ENCODE peak calls at places on chromosomes 11 and 22, in five cellular contexts. H is hepatocyte, R is neural progenitor cell, F is MM.1S, G is HCT116. W is an unnamed sample.

GRCh38 chr22:17117890-17118289 is 3.3 kb downstream of the TMEM121B start:
- DNase-seq in R (no peak), F (no peak), H (no peak), G (no peak), W (peak)

GRCh38 chr11:72864692-72865655 is 50.8 kb downstream of the ATG16L2 start:
- DNase-seq in H (peak), G (no peak), F (no peak), R (no peak), W (no peak)

GRCh38 chr11:57566035-57566504 is 1.4 kb downstream of the UBE2L6 start:
- DNase-seq in R (no peak), G (no peak), F (peak), H (peak), W (peak)

GRCh38 chr22:21642584-21643448 is 714 bp downstream of the SDF2L1 start:
- DNase-seq in R (peak), F (peak), H (peak), G (no peak), W (peak)

GRCh38 chr11:116167706-116168458 is 604.9 kb downstream of the BUD13 start:
- DNase-seq in F (no peak), H (no peak), R (no peak), G (no peak), W (no peak)

GRCh38 chr22:17795661-17796548 is 21.6 kb upstream of the BID start:
- DNase-seq in G (no peak), F (no peak), R (no peak), H (no peak), W (peak)

GRCh38 chr11:17898071-17898470 is 114.8 kb downstream of the SERGEF start:
- DNase-seq in H (no peak), R (no peak), G (no peak), F (no peak), W (no peak)

GRCh38 chr22:45757936-45758335 is 86.3 kb downstream of the ATXN10 start:
- DNase-seq in G (no peak), F (no peak), R (no peak), H (no peak), W (no peak)

GRCh38 chr11:60164550-60165075 is 18.3 kb downstream of the MS4A6A start:
- DNase-seq in R (no peak), H (no peak), F (no peak), G (no peak), W (no peak)

GRCh38 chr11:18713646-18714442 is 12.1 kb downstream of the IGSF22 start:
- DNase-seq in R (no peak), H (no peak), G (no peak), F (no peak), W (no peak)

GRCh38 chr22:31337178-31337577 is 9.0 kb downstream of the PATZ1 start:
- DNase-seq in G (no peak), R (no peak), H (peak), F (no peak), W (no peak)

GRCh38 chr11:114847599-114847998 is 169.3 kb downstream of the NXPE2 start:
- DNase-seq in F (no peak), G (no peak), R (peak), H (no peak), W (no peak)

GRCh38 chr11:111910637-111911562 is 670 bp downstream of the CRYAB start:
- DNase-seq in G (no peak), R (no peak), F (no peak), H (no peak), W (no peak)

GRCh38 chr11:120054753-120055045 is 83.2 kb downstream of the TRIM29 start:
- DNase-seq in H (no peak), R (no peak), G (no peak), F (no peak), W (no peak)

GRCh38 chr11:102733232-102733875 is 8.6 kb upstream of the MMP8 start:
- DNase-seq in R (peak), H (peak), F (peak), G (peak), W (peak)

GRCh38 chr11:125348704-125349635 is 147.1 kb downstream of the FEZ1 start:
- DNase-seq in R (peak), F (peak), H (peak), G (no peak), W (peak)

GRCh38 chr11:117915219-117915618 is 14.0 kb downstream of the TMPRSS13 start:
- DNase-seq in R (peak), G (no peak), F (no peak), H (peak), W (no peak)

GRCh38 chr11:60887531-60887930 is 18.9 kb downstream of the PRPF19 start:
- DNase-seq in F (peak), H (peak), G (peak), R (peak), W (peak)

GRCh38 chr11:57680552-57680874 is 12.6 kb downstream of the ZDHHC5 start:
- DNase-seq in F (no peak), H (no peak), G (no peak), R (no peak), W (no peak)

DNA sequence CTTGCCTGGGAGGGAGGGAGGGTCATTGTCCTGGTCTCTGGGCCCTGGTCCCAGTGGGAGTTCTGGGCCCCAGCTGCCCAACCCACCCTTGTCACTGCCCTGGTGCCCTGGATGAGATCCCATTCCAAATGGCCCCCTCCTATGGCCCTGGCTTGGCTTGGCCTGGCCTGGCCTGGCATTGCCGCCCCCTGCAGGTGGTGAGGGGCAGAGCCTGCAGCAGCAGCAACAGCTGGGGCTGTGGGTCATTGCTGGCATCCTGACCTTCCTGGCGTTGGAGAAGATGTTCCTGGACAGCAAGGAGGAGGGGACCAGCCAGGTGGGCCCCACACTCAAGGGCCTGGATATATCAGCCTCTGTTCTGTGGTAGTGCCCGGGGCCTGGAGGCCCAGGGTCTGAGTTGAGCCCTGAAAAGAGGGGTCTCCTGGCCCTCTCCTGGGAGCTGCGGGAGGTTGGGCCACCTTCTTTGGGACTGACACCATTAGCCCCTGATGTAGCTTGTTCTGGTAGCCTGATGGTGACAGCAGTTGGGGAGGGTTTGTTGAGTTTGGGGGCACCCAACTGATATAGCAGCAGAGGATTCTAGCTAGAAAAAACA is 3.9 kb downstream of the SLC39A13 start:
- DNase-seq in R (peak), F (peak), H (peak), G (peak), W (peak)
- TF ChIP-seq EZH2phosphoT487 in R (no peak), F (no peak), H (no peak), G (no peak), W (no peak)

GRCh38 chr22:24928322-24928721 is 18.2 kb downstream of the LHFPL7 start:
- DNase-seq in G (no peak), R (no peak), F (no peak), H (no peak), W (no peak)
- H2AFZ ChIP-seq in G (no peak), R (no peak), F (no peak), H (no peak), W (no peak)

GRCh38 chr11:103958475-103959215 is 77.8 kb upstream of the DDI1 start:
- DNase-seq in R (no peak), G (no peak), F (peak), H (no peak), W (no peak)
- TF ChIP-seq EZH2phosphoT487 in R (no peak), G (no peak), F (no peak), H (no peak), W (no peak)

GRCh38 chr22:24010018-24010391 is 1.1 kb upstream of the CABIN1 start:
- DNase-seq in F (no peak), G (no peak), R (no peak), H (no peak), W (no peak)
- H2AFZ ChIP-seq in F (no peak), G (no peak), R (peak), H (no peak), W (peak)

GRCh38 chr11:69510471-69511357 is 29.3 kb downstream of the LINC01488 start:
- DNase-seq in G (no peak), R (no peak), H (peak), F (no peak), W (no peak)
- TF ChIP-seq EZH2phosphoT487 in G (no peak), R (no peak), H (no peak), F (no peak), W (no peak)

GRCh38 chr11:92453055-92453454 is 228.4 kb downstream of the FAT3 start:
- DNase-seq in G (no peak), H (peak), F (no peak), R (no peak), W (no peak)
- H2AFZ ChIP-seq in G (no peak), H (no peak), F (no peak), R (no peak), W (no peak)

W was measured in OCI-LY7.